ENCODE peak calls at places on chromosomes 13 and 19, in six cellular contexts. G, T, M, D, C and B are unnamed samples.

GRCh38 chr19:35144600-35145436 is 1.8 kb downstream of the FXYD7 start:
- DNase-seq in G (no peak), D (no peak), M (peak), C (no peak), T (peak), B (peak)

GRCh38 chr19:43934985-43935708 is at the start of gene ZNF45:
- DNase-seq in C (no peak), M (peak), D (peak), T (peak), G (peak), B (peak)

GRCh38 chr13:47858678-47859050 is 142.4 kb downstream of the SUCLA2 start:
- DNase-seq in T (no peak), C (peak), M (no peak), D (no peak), G (no peak), B (no peak)

GRCh38 chr19:12872941-12873890 is 8.0 kb downstream of the DNASE2 start:
- DNase-seq in D (no peak), G (no peak), T (peak), C (no peak), M (peak), B (peak)

GRCh38 chr13:109910131-109910530 is 123.7 kb upstream of the IRS2 start:
- DNase-seq in T (no peak), D (no peak), M (no peak), G (no peak), C (no peak), B (no peak)

GRCh38 chr13:24284876-24285275 is 24.5 kb upstream of the C1QTNF9 start:
- DNase-seq in T (no peak), C (no peak), G (no peak), D (no peak), M (no peak), B (no peak)

GRCh38 chr13:77697208-77698103 is at the start of gene SLAIN1:
- DNase-seq in D (peak), C (no peak), G (peak), T (peak), M (no peak), B (no peak)

GRCh38 chr19:43905897-43906296 is 29.2 kb downstream of the ZNF45 start:
- DNase-seq in C (no peak), M (no peak), G (no peak), T (no peak), D (no peak), B (no peak)

GRCh38 chr19:16571283-16571682 is 932 bp downstream of the SLC35E1 start:
- DNase-seq in G (peak), D (no peak), C (no peak), M (peak), T (no peak), B (no peak)

GRCh38 chr13:30355405-30355741 is 48.0 kb upstream of the KATNAL1 start:
- DNase-seq in D (peak), M (no peak), C (no peak), G (no peak), T (no peak), B (no peak)

GRCh38 chr13:22077205-22077683 is 406.4 kb downstream of the FGF9 start:
- DNase-seq in C (no peak), M (no peak), D (no peak), T (no peak), G (peak), B (no peak)

GRCh38 chr13:59531571-59532091 is 632.1 kb downstream of the DIAPH3 start:
- DNase-seq in T (peak), M (no peak), C (peak), D (no peak), G (peak), B (no peak)

GRCh38 chr19:1269478-1270167 is 491 bp downstream of the CIRBP start:
- DNase-seq in C (no peak), M (no peak), G (peak), D (peak), T (peak), B (no peak)

GRCh38 chr13:45339867-45340266 is 1.1 kb downstream of the TPT1 start:
- DNase-seq in C (no peak), D (no peak), G (no peak), T (peak), M (no peak), B (no peak)

GRCh38 chr19:12792048-12792852 is 964 bp downstream of the JUNB start:
- DNase-seq in M (no peak), T (peak), C (no peak), G (peak), D (peak), B (no peak)

GRCh38 chr13:90867336-90867683 is 480.2 kb upstream of the MIR17HG start:
- DNase-seq in G (peak), T (peak), C (peak), M (peak), D (no peak), B (no peak)

GRCh38 chr19:42421101-42421500 is 6.1 kb downstream of the LIPE start:
- DNase-seq in T (no peak), M (no peak), D (no peak), G (no peak), C (no peak), B (no peak)

GRCh38 chr19:45571457-45572220 is 13.0 kb downstream of the OPA3 start:
- DNase-seq in C (no peak), M (no peak), G (no peak), T (no peak), D (no peak), B (no peak)

GRCh38 chr19:8115805-8116396 is 33.5 kb downstream of the FBN3 start:
- DNase-seq in C (no peak), D (no peak), M (no peak), G (no peak), T (no peak), B (no peak)

GRCh38 chr19:4343845-4344713 is 717 bp downstream of the MPND start:
- DNase-seq in M (no peak), T (no peak), G (no peak), C (no peak), D (no peak), B (no peak)

GRCh38 chr13:40259899-40260298 is 406.5 kb downstream of the FOXO1 start:
- DNase-seq in G (no peak), C (no peak), D (no peak), T (no peak), M (no peak), B (no peak)

GRCh38 chr19:51784922-51785690 is 9.9 kb upstream of the FPR3 start:
- DNase-seq in M (no peak), T (peak), G (no peak), D (no peak), C (no peak), B (peak)

GRCh38 chr13:45548281-45548680 is 67.3 kb downstream of the ERICH6B start:
- DNase-seq in M (no peak), G (no peak), C (no peak), D (no peak), T (no peak), B (no peak)

GRCh38 chr13:109113427-109113826 is 484.0 kb downstream of the MYO16 start:
- DNase-seq in G (no peak), T (no peak), D (no peak), C (no peak), M (no peak), B (no peak)